ENCODE peak calls at places on chromosomes 11 and 22, in four cellular contexts. One of them, this sample, is unnamed.

GRCh38 chr22:39502789-39503464 is 837 bp downstream of the MIEF1 start:
- DNase-seq in body of pancreas: no peak
- DNase-seq in transverse colon: no peak
- DNase-seq in testis: no peak
- DNase-seq in this sample: peak

GRCh38 chr11:44357734-44358133 is 47.8 kb upstream of the ALX4 start:
- DNase-seq in transverse colon: no peak
- DNase-seq in body of pancreas: no peak
- DNase-seq in testis: no peak
- DNase-seq in this sample: no peak

GRCh38 chr22:43388420-43388851 is 23.4 kb upstream of the MPPED1 start:
- DNase-seq in testis: peak
- DNase-seq in transverse colon: peak
- DNase-seq in body of pancreas: peak
- DNase-seq in this sample: peak

GRCh38 chr22:46078241-46079092 is 71.9 kb upstream of the PPARA start:
- DNase-seq in transverse colon: peak
- DNase-seq in body of pancreas: peak
- DNase-seq in testis: peak
- DNase-seq in this sample: no peak

GRCh38 chr11:132463941-132464340 is 1068.4 kb downstream of the OPCML start:
- DNase-seq in body of pancreas: no peak
- DNase-seq in testis: no peak
- DNase-seq in transverse colon: no peak
- DNase-seq in this sample: no peak

GRCh38 chr11:23423119-23423518 is 562.8 kb upstream of the CCDC179 start:
- DNase-seq in transverse colon: no peak
- DNase-seq in testis: no peak
- DNase-seq in body of pancreas: no peak
- DNase-seq in this sample: no peak

GRCh38 chr11:121886005-121886739 is 229.8 kb downstream of the BLID start:
- DNase-seq in testis: peak
- DNase-seq in transverse colon: no peak
- DNase-seq in body of pancreas: peak
- DNase-seq in this sample: no peak

GRCh38 chr11:15216678-15217077 is 102.0 kb downstream of the INSC start:
- DNase-seq in testis: no peak
- DNase-seq in transverse colon: no peak
- DNase-seq in body of pancreas: no peak
- DNase-seq in this sample: peak

GRCh38 chr22:46528121-46528610 is 9.3 kb downstream of the CELSR1 start:
- DNase-seq in testis: no peak
- DNase-seq in transverse colon: no peak
- DNase-seq in body of pancreas: peak
- DNase-seq in this sample: no peak

GRCh38 chr11:124202951-124203350 is 19.8 kb downstream of the OR10D3 start:
- DNase-seq in transverse colon: no peak
- DNase-seq in testis: no peak
- DNase-seq in body of pancreas: no peak
- DNase-seq in this sample: no peak

GRCh38 chr11:250274-250673 is 13.5 kb downstream of the PSMD13 start:
- DNase-seq in transverse colon: no peak
- DNase-seq in body of pancreas: no peak
- DNase-seq in testis: no peak
- DNase-seq in this sample: no peak

GRCh38 chr11:120511804-120512726 is 517 bp downstream of the GRIK4 start:
- DNase-seq in body of pancreas: no peak
- DNase-seq in transverse colon: no peak
- DNase-seq in testis: no peak
- DNase-seq in this sample: no peak

GRCh38 chr11:120512727-120513435 is 1.3 kb downstream of the GRIK4 start:
- DNase-seq in transverse colon: no peak
- DNase-seq in testis: no peak
- DNase-seq in body of pancreas: no peak
- DNase-seq in this sample: no peak

GRCh38 chr11:120510406-120511115 is 987 bp upstream of the GRIK4 start:
- DNase-seq in transverse colon: no peak
- DNase-seq in body of pancreas: no peak
- DNase-seq in testis: no peak
- DNase-seq in this sample: no peak

GRCh38 chr11:120509346-120510053 is 2.0 kb upstream of the GRIK4 start:
- DNase-seq in testis: no peak
- DNase-seq in body of pancreas: no peak
- DNase-seq in transverse colon: no peak
- DNase-seq in this sample: no peak

DNA sequence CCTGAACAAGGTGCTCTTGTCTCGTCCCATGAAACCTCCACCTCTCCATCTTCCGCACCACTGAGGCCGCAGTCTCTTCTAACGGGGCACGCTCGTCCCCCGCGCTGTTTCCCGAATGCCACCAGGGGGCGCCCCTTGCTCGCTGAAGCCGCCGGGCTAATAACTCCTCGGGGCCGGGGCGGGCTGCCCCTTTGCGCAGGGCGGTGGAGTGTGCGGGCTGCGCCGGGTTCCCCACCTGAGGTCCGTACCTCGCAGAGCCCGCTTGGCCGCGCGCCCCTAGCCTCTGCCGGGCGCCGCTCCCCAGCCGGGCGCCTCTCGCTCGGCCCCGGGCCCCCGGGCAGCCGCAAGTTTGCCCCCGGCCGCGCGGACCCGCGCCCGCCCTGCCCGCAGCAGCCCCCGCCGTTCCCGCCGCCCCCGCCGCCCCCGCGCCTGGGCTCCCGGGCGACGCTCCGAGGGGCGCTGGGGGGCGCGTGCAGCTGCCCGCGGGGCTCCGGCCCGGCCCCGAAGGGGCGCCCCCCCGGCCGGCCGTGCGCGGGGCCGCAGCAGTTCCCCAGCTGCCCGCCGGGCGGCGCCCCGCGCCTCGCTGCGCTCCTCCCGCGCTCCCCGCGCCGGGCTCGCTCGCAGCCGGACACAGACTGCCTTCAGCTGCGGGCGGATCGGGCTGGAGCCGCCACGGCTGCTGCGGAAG is at the start of gene GRIK4:
- DNase-seq in transverse colon: peak
- DNase-seq in body of pancreas: peak
- DNase-seq in testis: peak
- DNase-seq in this sample: peak
- TF ChIP-seq POLR2A in transverse colon: no peak
- TF ChIP-seq POLR2A in body of pancreas: no peak
- TF ChIP-seq POLR2A in testis: no peak
- TF ChIP-seq POLR2A in this sample: no peak

GRCh38 chr22:28743852-28744251 is 2.0 kb downstream of the HSCB start:
- DNase-seq in body of pancreas: no peak
- DNase-seq in testis: no peak
- DNase-seq in transverse colon: no peak
- DNase-seq in this sample: no peak

GRCh38 chr22:28742562-28742962 is 723 bp downstream of the HSCB start:
- DNase-seq in body of pancreas: no peak
- DNase-seq in transverse colon: no peak
- DNase-seq in testis: no peak
- DNase-seq in this sample: no peak

GRCh38 chr22:28736296-28737155 is 5.1 kb downstream of the CHEK2 start:
- DNase-seq in testis: no peak
- DNase-seq in transverse colon: no peak
- DNase-seq in body of pancreas: no peak
- DNase-seq in this sample: peak

GRCh38 chr22:28741200-28741757 is 341 bp downstream of the CHEK2 start:
- DNase-seq in testis: no peak
- DNase-seq in body of pancreas: no peak
- DNase-seq in transverse colon: no peak
- DNase-seq in this sample: no peak

GRCh38 chr22:28741758-28742561 is at the start of the genes CHEK2 and HSCB:
- DNase-seq in body of pancreas: peak
- DNase-seq in transverse colon: peak
- DNase-seq in testis: peak
- DNase-seq in this sample: peak
- TF ChIP-seq POLR2A in body of pancreas: peak
- TF ChIP-seq POLR2A in transverse colon: peak
- TF ChIP-seq POLR2A in testis: no peak
- TF ChIP-seq POLR2A in this sample: peak

GRCh38 chr11:64263947-64264317 is 12.6 kb downstream of the PLCB3 start:
- DNase-seq in transverse colon: no peak
- DNase-seq in body of pancreas: no peak
- DNase-seq in testis: no peak
- DNase-seq in this sample: no peak
- TF ChIP-seq POLR2A in transverse colon: no peak
- TF ChIP-seq POLR2A in body of pancreas: no peak
- TF ChIP-seq POLR2A in testis: no peak
- TF ChIP-seq POLR2A in this sample: no peak

GRCh38 chr11:72224587-72225410 is at the start of gene INPPL1:
- DNase-seq in testis: peak
- DNase-seq in transverse colon: peak
- DNase-seq in body of pancreas: peak
- DNase-seq in this sample: peak
- TF ChIP-seq POLR2A in testis: no peak
- TF ChIP-seq POLR2A in transverse colon: no peak
- TF ChIP-seq POLR2A in body of pancreas: peak
- TF ChIP-seq POLR2A in this sample: no peak

DNA sequence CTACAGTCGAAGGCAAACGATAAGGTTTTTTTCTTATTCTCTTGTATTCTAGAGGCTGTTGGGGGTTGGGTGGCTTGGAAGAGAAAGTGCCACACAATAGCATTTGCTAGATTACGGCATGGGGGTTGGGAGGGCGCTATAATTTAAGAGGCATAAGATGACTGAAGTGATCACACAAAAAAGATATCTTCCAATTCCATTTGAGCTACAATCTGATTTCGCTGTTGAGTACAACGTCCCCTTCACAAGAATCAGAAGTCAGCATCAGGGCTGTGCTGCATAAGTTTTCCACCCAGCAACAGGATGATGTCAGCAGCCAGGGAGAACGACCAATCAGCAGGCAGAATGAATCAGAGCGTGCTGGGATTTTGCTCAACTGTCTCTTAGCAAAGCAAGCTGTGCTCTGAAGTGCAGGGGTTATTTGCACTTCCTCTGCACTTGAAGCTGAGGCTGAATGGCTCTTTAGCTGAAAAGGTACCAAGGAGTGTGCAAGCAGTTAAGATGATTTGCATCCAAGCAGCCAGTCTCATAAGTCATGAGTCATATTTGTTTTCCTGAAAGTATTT is 23.2 kb upstream of the SESN3 start:
- DNase-seq in body of pancreas: peak
- DNase-seq in testis: peak
- DNase-seq in transverse colon: peak
- DNase-seq in this sample: peak
- TF ChIP-seq POLR2A in body of pancreas: no peak
- TF ChIP-seq POLR2A in testis: no peak
- TF ChIP-seq POLR2A in transverse colon: no peak
- TF ChIP-seq POLR2A in this sample: no peak

GRCh38 chr11:68031136-68031459 is 617 bp downstream of the NDUFS8 start:
- DNase-seq in transverse colon: no peak
- DNase-seq in body of pancreas: no peak
- DNase-seq in testis: no peak
- DNase-seq in this sample: peak

GRCh38 chr11:68032003-68032402 is 1.5 kb downstream of the NDUFS8 start:
- DNase-seq in testis: no peak
- DNase-seq in transverse colon: no peak
- DNase-seq in body of pancreas: no peak
- DNase-seq in this sample: no peak

GRCh38 chr11:68028802-68029475 is 1.5 kb upstream of the NDUFS8 start:
- DNase-seq in transverse colon: no peak
- DNase-seq in testis: no peak
- DNase-seq in body of pancreas: no peak
- DNase-seq in this sample: no peak

GRCh38 chr11:68032997-68033707 is 2.7 kb downstream of the NDUFS8 start:
- DNase-seq in transverse colon: no peak
- DNase-seq in body of pancreas: no peak
- DNase-seq in testis: no peak
- DNase-seq in this sample: no peak

GRCh38 chr11:68030318-68031135 is at the start of gene NDUFS8:
- DNase-seq in testis: peak
- DNase-seq in transverse colon: peak
- DNase-seq in body of pancreas: peak
- DNase-seq in this sample: peak
- TF ChIP-seq POLR2A in testis: no peak
- TF ChIP-seq POLR2A in transverse colon: peak
- TF ChIP-seq POLR2A in body of pancreas: peak
- TF ChIP-seq POLR2A in this sample: peak

GRCh38 chr22:36160499-36160942 is at the start of gene APOL3:
- DNase-seq in body of pancreas: peak
- DNase-seq in testis: peak
- DNase-seq in transverse colon: peak
- DNase-seq in this sample: peak
- TF ChIP-seq POLR2A in body of pancreas: peak
- TF ChIP-seq POLR2A in testis: no peak
- TF ChIP-seq POLR2A in transverse colon: peak
- TF ChIP-seq POLR2A in this sample: peak